ENCODE peak calls at places on chromosomes 5 and 9, in four cellular contexts. P is cardiac fibroblast, L is K562, K is esophagus squamous epithelium. X is an unnamed sample.

GRCh38 chr9:92266486-92266885 is 27.0 kb downstream of the IARS1 start:
- DNase-seq in P (no peak), L (no peak), K (no peak), X (no peak)

GRCh38 chr5:78420548-78420947 is 60.1 kb downstream of the SCAMP1 start:
- DNase-seq in P (no peak), L (no peak), K (no peak), X (no peak)

GRCh38 chr9:73073337-73074175 is 78.1 kb upstream of the ANXA1 start:
- DNase-seq in P (no peak), L (no peak), K (no peak), X (no peak)

GRCh38 chr5:14655146-14655741 is 9.3 kb upstream of the OTULIN start:
- DNase-seq in P (no peak), L (no peak), K (no peak), X (no peak)

GRCh38 chr9:36862206-36863145 is 171.6 kb downstream of the PAX5 start:
- DNase-seq in P (peak), L (peak), K (no peak), X (peak)

GRCh38 chr9:134204991-134205578 is 40.7 kb upstream of the RNU6ATAC start:
- DNase-seq in P (peak), L (no peak), K (no peak), X (peak)

GRCh38 chr9:18473551-18474279 is at the start of gene ADAMTSL1:
- DNase-seq in P (peak), L (no peak), K (no peak), X (peak)

GRCh38 chr5:78912085-78912771 is 72.9 kb downstream of the ARSB start:
- DNase-seq in P (no peak), L (no peak), K (no peak), X (peak)

GRCh38 chr9:121670447-121670846 is 19.0 kb downstream of the DAB2IP start:
- DNase-seq in P (peak), L (no peak), K (no peak), X (peak)

GRCh38 chr5:91652678-91653077 is 269.6 kb upstream of the ARRDC3 start:
- DNase-seq in P (no peak), L (no peak), K (no peak), X (no peak)

GRCh38 chr5:66757219-66757833 is 161.1 kb downstream of the MAST4 start:
- DNase-seq in P (peak), L (no peak), K (no peak), X (peak)

GRCh38 chr5:56460681-56461191 is 227.6 kb upstream of the ANKRD55 start:
- DNase-seq in P (no peak), L (no peak), K (no peak), X (peak)

GRCh38 chr5:168366124-168366523 is 74.7 kb downstream of the WWC1 start:
- DNase-seq in P (peak), L (no peak), K (no peak), X (peak)

GRCh38 chr5:15604986-15605385 is 105.0 kb downstream of the FBXL7 start:
- DNase-seq in P (peak), L (no peak), K (no peak), X (peak)

GRCh38 chr5:87887247-87887646 is 381.4 kb downstream of the TMEM161B start:
- DNase-seq in P (no peak), L (no peak), K (no peak), X (no peak)

GRCh38 chr5:42396111-42396510 is 27.1 kb upstream of the GHR start:
- DNase-seq in P (no peak), L (no peak), K (no peak), X (no peak)

GRCh38 chr5:111295649-111296048 is 71.5 kb downstream of the CAMK4 start:
- DNase-seq in P (no peak), L (no peak), K (no peak), X (no peak)

GRCh38 chr9:16385590-16386578 is 484.6 kb downstream of the BNC2 start:
- DNase-seq in P (peak), L (no peak), K (no peak), X (peak)

GRCh38 chr5:171640396-171640981 is 145.1 kb upstream of the SMIM23 start:
- DNase-seq in P (no peak), L (no peak), K (no peak), X (no peak)

GRCh38 chr5:32274548-32275420 is 38.0 kb downstream of the MTMR12 start:
- DNase-seq in P (peak), L (no peak), K (no peak), X (no peak)

DNA sequence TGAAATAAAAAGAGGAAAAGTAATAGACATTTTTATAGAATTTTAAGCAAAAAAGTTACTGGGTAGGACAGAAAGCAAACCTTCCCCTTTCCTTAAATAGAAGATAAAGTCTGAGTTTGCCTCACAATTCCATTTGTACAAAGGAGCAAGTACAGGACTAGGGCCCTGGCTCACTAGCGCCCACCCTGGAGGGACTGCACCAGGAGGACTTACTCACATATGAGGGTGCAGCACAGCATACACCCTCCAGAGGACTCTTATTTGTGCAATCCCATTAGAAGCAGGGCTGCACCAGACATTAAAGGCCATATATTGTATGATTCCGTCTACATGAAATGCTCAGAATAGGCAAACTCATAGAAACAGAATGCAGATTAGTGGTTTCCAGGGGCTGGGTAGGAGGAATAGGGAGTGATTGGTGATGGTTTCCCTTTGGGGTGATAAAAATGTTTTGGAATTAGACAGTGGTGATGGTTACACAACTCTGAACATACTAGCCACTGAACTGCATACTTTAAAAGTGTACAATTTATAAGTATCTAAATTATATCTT is 4.5 kb downstream of the REEP5 start:
- DNase-seq in P (no peak), L (peak), K (no peak), X (no peak)
- TF ChIP-seq CTCF in P (peak), L (peak), K (no peak), X (no peak)

GRCh38 chr5:115068239-115069086 is 101.2 kb downstream of the TRIM36 start:
- DNase-seq in P (peak), L (no peak), K (no peak), X (peak)
- H3K4me3 ChIP-seq in P (no peak), L (peak), K (no peak), X (no peak)

GRCh38 chr9:32524558-32525461 is 1.2 kb downstream of the RIGI start:
- DNase-seq in P (peak), L (no peak), K (no peak), X (peak)

GRCh38 chr9:32523910-32524309 is 2.1 kb downstream of the RIGI start:
- DNase-seq in P (no peak), L (no peak), K (no peak), X (no peak)

GRCh38 chr9:32525506-32525905 is 490 bp downstream of the RIGI start:
- DNase-seq in P (peak), L (no peak), K (no peak), X (peak)

GRCh38 chr9:32526707-32527048 is 682 bp upstream of the RIGI start:
- DNase-seq in P (no peak), L (no peak), K (no peak), X (no peak)

DNA sequence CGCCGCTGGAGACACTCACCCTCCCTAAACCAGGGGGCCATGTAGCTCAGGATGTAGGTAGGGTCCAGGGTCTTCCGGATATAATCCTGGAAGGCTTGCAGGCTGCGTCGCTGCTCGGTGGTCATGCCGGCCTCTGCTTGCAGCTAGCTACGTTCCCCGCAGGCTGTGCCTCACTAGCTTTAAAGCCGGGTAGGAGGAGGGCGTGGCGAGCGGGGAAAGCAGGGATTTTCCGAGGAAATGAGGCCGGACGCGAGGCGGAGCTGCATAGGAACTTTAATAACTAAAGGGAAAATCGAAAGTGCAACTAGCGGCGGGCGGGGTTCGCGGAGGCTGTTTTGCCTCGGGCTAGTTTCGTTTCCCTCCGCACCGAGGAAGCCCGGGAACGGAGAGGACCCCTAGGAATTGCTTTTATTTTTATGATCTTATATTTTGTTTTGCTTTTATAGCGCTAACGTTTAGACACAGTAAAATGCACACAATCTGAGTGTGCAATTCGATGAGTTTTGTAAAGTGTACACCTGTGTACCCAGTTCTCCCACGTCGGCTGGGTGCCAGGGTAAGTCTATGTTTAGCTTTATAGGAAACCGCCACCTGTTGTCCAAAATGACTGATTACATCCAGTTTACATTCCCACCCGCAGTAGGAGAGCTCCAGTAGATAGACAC is at the start of gene RIGI:
- DNase-seq in P (peak), L (peak), K (peak), X (peak)
- TF ChIP-seq CTCF in P (peak), L (peak), K (peak), X (peak)

DNA sequence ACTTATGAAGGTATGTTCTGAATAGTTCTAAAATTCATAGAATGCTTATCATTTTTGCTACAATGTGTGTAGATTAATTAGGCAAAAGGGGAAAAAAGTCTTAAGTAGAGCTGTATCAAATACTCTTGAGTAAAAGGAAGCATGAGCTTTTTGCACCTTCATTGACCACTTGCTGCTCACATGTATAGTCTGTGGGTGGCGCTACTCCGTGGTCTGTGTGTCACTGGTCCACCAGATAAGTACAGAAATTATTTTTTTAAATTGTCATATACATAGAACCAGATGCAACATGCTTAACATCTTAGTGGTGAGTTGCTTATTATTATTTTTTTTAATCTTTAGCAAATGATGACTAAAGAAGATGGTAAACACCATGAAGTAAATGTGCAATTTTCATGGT is 130.2 kb downstream of the MAN2A1 start:
- DNase-seq in P (no peak), L (no peak), K (no peak), X (no peak)
- H3K4me3 ChIP-seq in P (no peak), L (no peak), K (no peak), X (no peak)

DNA sequence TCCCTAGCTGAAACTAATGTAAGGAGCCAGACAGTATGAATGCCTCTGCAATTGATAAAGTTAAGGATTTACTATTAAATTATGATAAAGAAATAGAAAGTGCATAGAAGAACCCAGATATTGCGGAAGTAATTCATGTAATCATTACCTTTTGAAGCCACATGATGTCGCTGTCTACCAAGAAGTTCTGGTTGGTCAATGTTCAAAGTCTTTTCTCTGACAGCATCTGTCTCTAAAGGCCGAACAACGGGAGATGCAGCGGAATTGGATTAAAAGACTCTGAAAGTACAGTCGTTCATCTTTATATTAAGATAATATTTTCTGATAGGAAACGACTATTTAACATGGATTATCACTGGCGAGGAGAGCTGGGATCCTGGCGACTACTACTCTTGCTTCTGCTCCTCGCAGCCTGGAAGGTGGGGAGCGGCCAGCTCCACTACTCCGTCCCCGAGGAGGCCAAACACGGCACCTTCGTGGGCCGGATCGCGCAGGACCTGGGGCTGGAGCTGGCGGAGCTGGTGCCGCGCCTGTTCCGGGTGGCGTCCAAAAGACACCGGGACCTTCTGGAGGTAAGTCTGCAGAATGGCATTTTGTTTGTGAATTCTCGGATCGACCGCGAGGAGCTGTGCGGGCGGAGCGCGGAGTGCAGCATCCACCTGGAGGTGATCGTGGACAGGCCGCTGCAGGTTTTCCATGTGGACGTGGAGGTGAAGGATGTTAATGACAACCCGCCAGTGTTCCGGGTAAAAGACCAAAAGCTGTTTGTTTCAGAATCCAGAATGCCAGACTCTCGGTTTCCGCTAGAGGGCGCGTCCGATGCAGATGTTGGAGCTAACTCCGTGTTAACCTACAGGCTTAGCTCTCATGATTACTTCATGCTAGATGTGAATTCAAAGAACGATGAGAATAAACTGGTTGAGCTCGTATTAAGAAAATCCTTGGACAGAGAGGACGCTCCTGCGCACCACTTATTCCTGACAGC is at the start of gene PCDHA8:
- DNase-seq in P (no peak), L (peak), K (no peak), X (no peak)
- TF ChIP-seq CTCF in P (peak), L (peak), K (no peak), X (no peak)

X was measured in fibroblast of the aortic adventitia.